ENCODE peak calls at places on chromosomes 2 and 18, in four cellular contexts. One of them, this sample, is unnamed. For H3K27me3, the result is how much of the 10 kb centered on the place peaks cover.

GRCh38 chr2:102268529-102269524 is 42.5 kb upstream of the IL1RL1 start:
- DNase-seq in left lung: no peak
- DNase-seq in naive thymus-derived CD4-positive, alpha-beta T cell: no peak
- DNase-seq in neuronal stem cell: no peak
- DNase-seq in this sample: no peak

GRCh38 chr2:144364988-144365738 is 154.8 kb downstream of the ZEB2 start:
- DNase-seq in left lung: no peak
- DNase-seq in naive thymus-derived CD4-positive, alpha-beta T cell: no peak
- DNase-seq in neuronal stem cell: no peak
- DNase-seq in this sample: no peak

GRCh38 chr2:190927257-190927656 is 46.6 kb downstream of the GLS start:
- DNase-seq in left lung: no peak
- DNase-seq in naive thymus-derived CD4-positive, alpha-beta T cell: no peak
- DNase-seq in neuronal stem cell: no peak
- DNase-seq in this sample: peak

GRCh38 chr2:241064008-241064801 is 37.9 kb downstream of the MTERF4 start:
- DNase-seq in left lung: peak
- DNase-seq in naive thymus-derived CD4-positive, alpha-beta T cell: peak
- DNase-seq in neuronal stem cell: no peak
- DNase-seq in this sample: peak

GRCh38 chr2:236646871-236647270 is 77.2 kb downstream of the ACKR3 start:
- DNase-seq in left lung: no peak
- DNase-seq in naive thymus-derived CD4-positive, alpha-beta T cell: no peak
- DNase-seq in neuronal stem cell: no peak
- DNase-seq in this sample: no peak

GRCh38 chr2:154577390-154577789 is 121.1 kb upstream of the KCNJ3 start:
- DNase-seq in left lung: no peak
- DNase-seq in naive thymus-derived CD4-positive, alpha-beta T cell: no peak
- DNase-seq in neuronal stem cell: no peak
- DNase-seq in this sample: no peak

GRCh38 chr2:8465560-8465959 is 216.3 kb upstream of the ID2 start:
- DNase-seq in left lung: no peak
- DNase-seq in naive thymus-derived CD4-positive, alpha-beta T cell: no peak
- DNase-seq in neuronal stem cell: no peak
- DNase-seq in this sample: no peak

GRCh38 chr2:38533757-38534545 is 68.8 kb downstream of the HNRNPLL start:
- DNase-seq in left lung: no peak
- DNase-seq in naive thymus-derived CD4-positive, alpha-beta T cell: no peak
- DNase-seq in neuronal stem cell: no peak
- DNase-seq in this sample: no peak

GRCh38 chr2:166158546-166158945 is 30.7 kb upstream of the SCN1A start:
- DNase-seq in left lung: no peak
- DNase-seq in naive thymus-derived CD4-positive, alpha-beta T cell: no peak
- DNase-seq in neuronal stem cell: no peak
- DNase-seq in this sample: no peak

GRCh38 chr2:7672027-7672684 is 754.9 kb downstream of the RNF144A start:
- DNase-seq in left lung: peak
- DNase-seq in naive thymus-derived CD4-positive, alpha-beta T cell: peak
- DNase-seq in neuronal stem cell: peak
- DNase-seq in this sample: peak

GRCh38 chr18:34977787-34978532 is 63.3 kb upstream of the MAPRE2 start:
- DNase-seq in left lung: peak
- DNase-seq in naive thymus-derived CD4-positive, alpha-beta T cell: peak
- DNase-seq in neuronal stem cell: no peak
- DNase-seq in this sample: peak

GRCh38 chr18:34976084-34976483 is 65.1 kb upstream of the MAPRE2 start:
- DNase-seq in left lung: no peak
- DNase-seq in naive thymus-derived CD4-positive, alpha-beta T cell: no peak
- DNase-seq in neuronal stem cell: no peak
- DNase-seq in this sample: no peak

GRCh38 chr18:34976899-34977786 is 64.1 kb upstream of the MAPRE2 start:
- DNase-seq in left lung: peak
- DNase-seq in naive thymus-derived CD4-positive, alpha-beta T cell: peak
- DNase-seq in neuronal stem cell: peak
- DNase-seq in this sample: no peak

GRCh38 chr18:34978533-34978893 is 62.7 kb upstream of the MAPRE2 start:
- DNase-seq in left lung: no peak
- DNase-seq in naive thymus-derived CD4-positive, alpha-beta T cell: no peak
- DNase-seq in neuronal stem cell: no peak
- DNase-seq in this sample: no peak

DNA sequence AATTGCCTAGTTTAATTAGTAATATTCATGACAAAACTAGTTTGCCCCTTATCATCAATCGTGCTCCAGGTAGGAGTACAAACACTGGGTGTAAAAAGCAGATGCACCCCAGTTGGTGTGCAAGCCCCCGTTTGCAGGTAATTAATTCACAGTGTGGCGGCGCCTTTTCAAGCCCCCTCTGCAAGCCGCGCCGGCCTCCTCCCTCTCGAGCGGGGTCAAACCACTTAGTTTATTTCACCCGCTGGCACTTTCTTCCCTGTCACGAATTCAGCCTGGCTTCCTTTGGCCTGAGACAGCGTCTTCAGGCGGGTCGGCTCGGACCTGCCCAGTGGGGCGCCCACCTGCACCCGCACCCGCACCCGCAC is 64.7 kb upstream of the MAPRE2 start:
- DNase-seq in left lung: no peak
- DNase-seq in naive thymus-derived CD4-positive, alpha-beta T cell: no peak
- DNase-seq in neuronal stem cell: no peak
- DNase-seq in this sample: no peak
- H3K27me3 ChIP-seq in left lung: under half
- H3K27me3 ChIP-seq in naive thymus-derived CD4-positive, alpha-beta T cell: under half
- H3K27me3 ChIP-seq in neuronal stem cell: under half
- H3K27me3 ChIP-seq in this sample: under half

GRCh38 chr18:50144535-50144934 is 50.4 kb downstream of the MYO5B start:
- DNase-seq in left lung: no peak
- DNase-seq in naive thymus-derived CD4-positive, alpha-beta T cell: no peak
- DNase-seq in neuronal stem cell: no peak
- DNase-seq in this sample: no peak

GRCh38 chr18:50143295-50143694 is 51.7 kb downstream of the MYO5B start:
- DNase-seq in left lung: no peak
- DNase-seq in naive thymus-derived CD4-positive, alpha-beta T cell: no peak
- DNase-seq in neuronal stem cell: no peak
- DNase-seq in this sample: no peak

GRCh38 chr18:50138181-50139064 is 56.5 kb downstream of the MYO5B start:
- DNase-seq in left lung: no peak
- DNase-seq in naive thymus-derived CD4-positive, alpha-beta T cell: no peak
- DNase-seq in neuronal stem cell: no peak
- DNase-seq in this sample: no peak

GRCh38 chr18:50142441-50143120 is 52.4 kb downstream of the MYO5B start:
- DNase-seq in left lung: no peak
- DNase-seq in naive thymus-derived CD4-positive, alpha-beta T cell: no peak
- DNase-seq in neuronal stem cell: no peak
- DNase-seq in this sample: peak

DNA sequence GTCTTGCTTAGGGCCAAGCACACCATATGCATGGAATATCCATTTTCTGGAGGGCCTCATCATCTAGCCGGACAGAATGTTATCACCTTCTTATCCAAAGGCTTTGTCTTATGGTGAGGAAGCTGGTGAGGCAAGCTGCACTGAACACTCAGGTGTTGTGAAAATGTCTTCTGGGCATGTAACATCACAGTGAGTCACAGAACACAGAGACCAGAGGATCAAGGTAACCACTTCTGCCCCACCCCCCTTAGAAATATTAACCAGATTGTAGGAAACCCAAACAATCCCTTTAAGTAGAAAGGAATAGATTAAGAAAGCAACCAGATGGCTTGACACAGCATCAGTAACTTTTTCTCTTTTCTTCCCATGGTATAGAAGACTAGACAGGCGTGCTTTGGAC is 51.1 kb downstream of the MYO5B start:
- DNase-seq in left lung: no peak
- DNase-seq in naive thymus-derived CD4-positive, alpha-beta T cell: no peak
- DNase-seq in neuronal stem cell: no peak
- DNase-seq in this sample: peak
- H3K27me3 ChIP-seq in left lung: under half
- H3K27me3 ChIP-seq in naive thymus-derived CD4-positive, alpha-beta T cell: under half
- H3K27me3 ChIP-seq in neuronal stem cell: under half
- H3K27me3 ChIP-seq in this sample: under half

GRCh38 chr2:172108587-172108930 is 5.9 kb upstream of the DLX2 start:
- DNase-seq in left lung: no peak
- DNase-seq in naive thymus-derived CD4-positive, alpha-beta T cell: no peak
- DNase-seq in neuronal stem cell: peak
- DNase-seq in this sample: no peak
- H3K27me3 ChIP-seq in left lung: half or more
- H3K27me3 ChIP-seq in naive thymus-derived CD4-positive, alpha-beta T cell: under half
- H3K27me3 ChIP-seq in neuronal stem cell: under half
- H3K27me3 ChIP-seq in this sample: under half

DNA sequence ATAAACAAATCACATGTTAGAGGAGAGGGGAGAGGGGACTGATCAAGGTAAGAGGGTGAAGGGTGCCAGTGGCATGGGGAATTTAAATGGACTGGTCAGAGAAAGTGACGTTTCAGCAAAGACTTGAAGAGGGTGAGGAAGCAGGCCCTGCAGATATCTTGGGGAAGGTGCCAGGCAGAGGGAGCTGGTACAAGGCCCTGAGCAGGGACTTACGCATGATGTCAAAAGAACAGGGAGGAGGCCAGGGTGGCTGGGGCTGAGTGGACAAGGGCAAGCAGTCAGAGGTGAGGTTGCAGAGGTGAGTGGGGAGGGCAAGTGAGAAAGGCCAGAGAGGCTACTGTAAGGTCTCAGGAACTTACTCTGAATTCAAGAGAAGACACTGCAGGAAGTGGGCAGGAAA is 53.3 kb upstream of the RMP24 start:
- DNase-seq in left lung: no peak
- DNase-seq in naive thymus-derived CD4-positive, alpha-beta T cell: no peak
- DNase-seq in neuronal stem cell: no peak
- DNase-seq in this sample: no peak
- H3K27me3 ChIP-seq in left lung: under half
- H3K27me3 ChIP-seq in naive thymus-derived CD4-positive, alpha-beta T cell: under half
- H3K27me3 ChIP-seq in neuronal stem cell: under half
- H3K27me3 ChIP-seq in this sample: under half

DNA sequence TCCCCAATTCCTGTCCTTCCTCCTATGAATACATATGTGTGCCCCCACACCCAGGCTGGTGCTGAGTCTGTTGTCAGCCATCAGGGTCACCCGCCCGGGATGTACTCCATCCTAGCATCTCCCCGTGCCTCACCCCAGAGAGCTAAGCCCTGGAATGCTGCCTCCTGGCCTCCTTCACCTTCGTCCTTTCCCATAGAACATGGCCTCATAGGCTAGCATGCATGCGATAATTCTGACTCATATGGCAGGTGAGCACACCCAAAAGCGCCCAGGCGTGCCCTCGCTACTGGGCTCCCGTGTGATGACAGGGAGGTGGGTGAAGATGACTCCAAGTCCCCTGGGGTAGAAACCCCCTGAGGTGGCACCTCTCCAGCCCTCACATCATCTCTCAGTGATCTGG is 7.3 kb downstream of the SPR start:
- DNase-seq in left lung: no peak
- DNase-seq in naive thymus-derived CD4-positive, alpha-beta T cell: no peak
- DNase-seq in neuronal stem cell: no peak
- DNase-seq in this sample: peak
- H3K27me3 ChIP-seq in left lung: half or more
- H3K27me3 ChIP-seq in naive thymus-derived CD4-positive, alpha-beta T cell: under half
- H3K27me3 ChIP-seq in neuronal stem cell: half or more
- H3K27me3 ChIP-seq in this sample: under half

GRCh38 chr2:218988164-218988563 is 3.2 kb upstream of the FEV start:
- DNase-seq in left lung: no peak
- DNase-seq in naive thymus-derived CD4-positive, alpha-beta T cell: no peak
- DNase-seq in neuronal stem cell: no peak
- DNase-seq in this sample: no peak
- H3K27me3 ChIP-seq in left lung: half or more
- H3K27me3 ChIP-seq in naive thymus-derived CD4-positive, alpha-beta T cell: under half
- H3K27me3 ChIP-seq in neuronal stem cell: half or more
- H3K27me3 ChIP-seq in this sample: half or more

This sample was measured in bronchial epithelial cell.